ENCODE peak calls at places on chromosomes 12 and 14, in ten cellular contexts. U, T, Y, Q, A, Z, K, B, N and G are unnamed samples.

GRCh38 chr14:71165121-71165574 is 257.9 kb downstream of the PCNX1 start:
- DNase-seq in U (no peak), T (no peak), Y (no peak), Q (peak; percentile 32), A (no peak), Z (no peak), K (peak; percentile 34), B (no peak), N (no peak), G (no peak)

GRCh38 chr12:22014041-22014782 is 31.8 kb upstream of the CMAS start:
- DNase-seq in U (no peak), T (no peak), Y (no peak), Q (no peak), A (no peak), Z (no peak), K (no peak), B (no peak), N (no peak), G (no peak)

GRCh38 chr12:94178886-94179285 is 30.5 kb downstream of the PLXNC1 start:
- DNase-seq in U (no peak), T (no peak), Y (no peak), Q (peak; percentile 30), A (no peak), Z (no peak), K (no peak), B (no peak), N (no peak), G (no peak)

GRCh38 chr12:57171668-57172067 is 24.2 kb upstream of the LRP1-AS start:
- DNase-seq in U (no peak), T (peak; percentile 80), Y (no peak), Q (no peak), A (no peak), Z (no peak), K (no peak), B (no peak), N (no peak), G (no peak)

GRCh38 chr12:124809878-124810277 is 53.8 kb downstream of the SCARB1 start:
- DNase-seq in U (no peak), T (no peak), Y (no peak), Q (no peak), A (no peak), Z (no peak), K (no peak), B (no peak), N (no peak), G (no peak)

GRCh38 chr12:48084841-48085460 is 20.9 kb downstream of the SENP1 start:
- DNase-seq in U (no peak), T (no peak), Y (no peak), Q (no peak), A (no peak), Z (no peak), K (no peak), B (no peak), N (no peak), G (no peak)

GRCh38 chr12:29041621-29042020 is 107.5 kb upstream of the FAR2 start:
- DNase-seq in U (no peak), T (no peak), Y (no peak), Q (peak; percentile 47), A (peak; percentile 27), Z (no peak), K (no peak), B (peak; percentile 36), N (no peak), G (no peak)

GRCh38 chr14:70879448-70879847 is 27.8 kb upstream of the PCNX1 start:
- DNase-seq in U (no peak), T (no peak), Y (no peak), Q (peak; percentile 88), A (no peak), Z (no peak), K (no peak), B (no peak), N (no peak), G (no peak)

GRCh38 chr14:39267592-39268112 is 33.9 kb downstream of the MIA2 start:
- DNase-seq in U (no peak), T (no peak), Y (no peak), Q (no peak), A (no peak), Z (no peak), K (no peak), B (peak; percentile 24), N (no peak), G (no peak)

GRCh38 chr12:106179086-106179485 is 40.3 kb upstream of the NUAK1 start:
- DNase-seq in U (no peak), T (peak; percentile 73), Y (peak; percentile 54), Q (no peak), A (no peak), Z (no peak), K (no peak), B (no peak), N (no peak), G (no peak)

GRCh38 chr12:45268672-45269406 is 52.9 kb downstream of the ANO6 start:
- DNase-seq in U (no peak), T (peak; percentile 75), Y (peak; percentile 57), Q (peak; percentile 17), A (peak; percentile 64), Z (no peak), K (no peak), B (peak; percentile 56), N (peak; percentile 79), G (no peak)

GRCh38 chr14:24798911-24799310 is 164.9 kb upstream of the GZMB start:
- DNase-seq in U (peak; percentile 15), T (no peak), Y (no peak), Q (no peak), A (no peak), Z (no peak), K (no peak), B (no peak), N (no peak), G (no peak)

GRCh38 chr14:35534884-35535793 is 1.2 kb downstream of the INSM2 start:
- DNase-seq in U (no peak), T (peak; percentile 35), Y (peak; percentile 17), Q (peak; percentile 68), A (peak; percentile 53), Z (no peak), K (peak; percentile 94), B (no peak), N (peak; percentile 63), G (no peak)

GRCh38 chr14:50311974-50312733 is at the start of the genes DMAC2L and L2HGDH:
- DNase-seq in U (peak; percentile 74), T (peak; percentile 91), Y (peak; percentile 89), Q (peak; percentile 97), A (peak; percentile 95), Z (peak; percentile 80), K (peak; percentile 99), B (peak; percentile 88), N (peak; percentile 95), G (peak; percentile 93)

GRCh38 chr14:68986926-68987652 is 8.0 kb upstream of the ACTN1 start:
- DNase-seq in U (no peak), T (no peak), Y (no peak), Q (no peak), A (no peak), Z (no peak), K (no peak), B (no peak), N (no peak), G (no peak)

GRCh38 chr12:53061404-53062010 is 11.6 kb downstream of the TNS2 start:
- DNase-seq in U (no peak), T (peak; percentile 54), Y (peak; percentile 26), Q (peak; percentile 44), A (peak; percentile 77), Z (no peak), K (no peak), B (peak; percentile 63), N (peak; percentile 85), G (no peak)

GRCh38 chr12:40573024-40573423 is 119.2 kb upstream of the CNTN1 start:
- DNase-seq in U (no peak), T (no peak), Y (no peak), Q (no peak), A (no peak), Z (no peak), K (no peak), B (no peak), N (no peak), G (no peak)

GRCh38 chr14:99605299-99605961 is 1.4 kb upstream of the CCDC85C start:
- DNase-seq in U (no peak), T (peak; percentile 54), Y (peak; percentile 36), Q (peak; percentile 65), A (peak; percentile 51), Z (no peak), K (peak; percentile 95), B (peak; percentile 29), N (peak; percentile 59), G (no peak)

GRCh38 chr12:116385486-116386217 is 108.2 kb upstream of the MED13L start:
- DNase-seq in U (no peak), T (no peak), Y (no peak), Q (peak; percentile 90), A (peak; percentile 87), Z (no peak), K (no peak), B (no peak), N (no peak), G (no peak)
- TF ChIP-seq POLR2A in U (no peak), T (no peak), Y (no peak), Q (no peak), A (no peak), Z (no peak), K (no peak), B (no peak), N (no peak), G (no peak)

DNA sequence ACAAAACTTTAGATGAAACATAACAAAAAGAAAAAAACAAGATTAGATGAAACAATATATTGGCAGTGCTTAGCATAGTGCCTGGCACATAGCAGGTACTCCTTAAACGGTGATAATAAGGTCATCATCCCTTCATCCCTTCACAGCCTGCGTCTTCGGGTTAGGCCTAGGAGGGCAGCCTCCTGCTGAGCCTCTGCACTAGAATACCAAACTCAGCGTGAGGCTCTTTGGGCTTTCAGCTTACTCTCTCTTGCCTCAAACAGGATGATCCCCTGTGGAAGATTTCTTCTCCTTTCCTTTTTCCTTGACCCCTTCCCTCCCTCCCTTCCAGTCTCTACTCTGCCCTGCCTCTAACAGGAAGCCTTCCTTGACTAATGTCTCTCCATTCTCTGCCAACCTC is 14.4 kb upstream of the FIGNL2 start:
- DNase-seq in U (no peak), T (no peak), Y (no peak), Q (no peak), A (no peak), Z (no peak), K (no peak), B (no peak), N (no peak), G (no peak)
- H3K4me3 ChIP-seq in U (no peak overlapping the region), T (no peak overlapping the region), Y (no peak overlapping the region), Q (no peak overlapping the region), A (no peak overlapping the region), Z (no peak overlapping the region), K (no peak overlapping the region), B (no peak overlapping the region), N (no peak overlapping the region), G (no peak overlapping the region)

DNA sequence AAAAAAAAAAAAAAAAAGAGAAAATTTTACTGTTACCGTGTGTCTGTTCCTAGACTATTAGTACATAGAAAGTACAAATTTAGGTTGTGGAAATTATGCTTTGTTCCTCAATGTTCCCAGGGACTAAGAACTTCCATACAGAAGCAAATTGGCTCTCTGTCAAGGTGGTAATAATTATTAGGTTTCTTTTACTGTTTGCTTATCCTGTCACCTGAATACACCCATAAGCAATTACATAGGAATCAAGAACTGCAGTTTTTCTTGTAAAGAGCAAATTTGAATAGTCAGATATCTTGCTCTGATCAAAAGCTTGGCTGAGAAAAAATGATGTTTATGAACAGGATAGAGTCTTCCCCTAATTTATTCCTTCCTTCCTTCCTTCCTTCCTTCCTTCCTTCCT is 191.2 kb downstream of the AEBP2 start:
- DNase-seq in U (no peak), T (no peak), Y (no peak), Q (no peak), A (no peak), Z (no peak), K (no peak), B (no peak), N (no peak), G (no peak)
- TF ChIP-seq CTCF in U (no peak), T (no peak), Y (no peak), Q (no peak), A (no peak), Z (no peak), K (no peak), B (no peak), N (no peak), G (no peak)

GRCh38 chr14:22563987-22564386 is 25.0 kb downstream of the DAD1 start:
- DNase-seq in U (peak; percentile 96), T (no peak), Y (no peak), Q (no peak), A (no peak), Z (no peak), K (no peak), B (no peak), N (no peak), G (no peak)
- TF ChIP-seq POLR2A in U (no peak), T (no peak), Y (no peak), Q (no peak), A (no peak), Z (no peak), K (no peak), B (no peak), N (no peak), G (no peak)